ENCODE peak calls at places on chromosome 13, in nine cellular contexts. C is tibial artery, T is adrenal gland, W is heart left ventricle, E is RWPE2, A is OCI-LY7, X is dorsolateral prefrontal cortex, J is HCT116, O is astrocyte. M is an unnamed sample.
A peak's percentile ranks its signal among the peaks of the same experiment; 100 is the strongest.

GRCh38 chr13:20721454-20722357 is 18.2 kb downstream of the IL17D start:
- DNase-seq in C (peak; percentile 69), T (peak; percentile 71), W (peak; percentile 49), E (no peak), A (no peak), X (no peak), J (no peak), O (peak; percentile 49), M (peak; percentile 81)

GRCh38 chr13:45879666-45880065 is 28.1 kb upstream of the SIAH3 start:
- DNase-seq in C (no peak), T (peak; percentile 23), W (peak; percentile 45), E (no peak), A (peak; percentile 1), X (no peak), J (peak; percentile 56), O (no peak), M (peak; percentile 64)

GRCh38 chr13:62356977-62357376 is 941.3 kb upstream of the PCDH20 start:
- DNase-seq in C (no peak), T (no peak), W (no peak), E (no peak), A (no peak), X (no peak), J (no peak), O (no peak), M (no peak)

GRCh38 chr13:106493569-106493968 is 41.9 kb downstream of the EFNB2 start:
- DNase-seq in C (no peak), T (peak; percentile 27), W (no peak), E (no peak), A (no peak), X (no peak), J (no peak), O (no peak), M (no peak)

GRCh38 chr13:33375421-33375820 is 89.9 kb upstream of the STARD13 start:
- DNase-seq in C (no peak), T (no peak), W (no peak), E (no peak), A (no peak), X (no peak), J (no peak), O (no peak), M (no peak)

GRCh38 chr13:71378992-71379905 is 487.8 kb downstream of the DACH1 start:
- DNase-seq in C (no peak), T (no peak), W (no peak), E (no peak), A (no peak), X (no peak), J (no peak), O (peak; percentile 26), M (no peak)

GRCh38 chr13:44870456-44870929 is 118.8 kb downstream of the NUFIP1 start:
- DNase-seq in C (no peak), T (no peak), W (no peak), E (no peak), A (no peak), X (no peak), J (no peak), O (no peak), M (peak; percentile 26)

GRCh38 chr13:86731987-86732386 is 932.8 kb upstream of the SLITRK6 start:
- DNase-seq in C (no peak), T (no peak), W (no peak), E (no peak), A (no peak), X (no peak), J (no peak), O (no peak), M (no peak)

DNA sequence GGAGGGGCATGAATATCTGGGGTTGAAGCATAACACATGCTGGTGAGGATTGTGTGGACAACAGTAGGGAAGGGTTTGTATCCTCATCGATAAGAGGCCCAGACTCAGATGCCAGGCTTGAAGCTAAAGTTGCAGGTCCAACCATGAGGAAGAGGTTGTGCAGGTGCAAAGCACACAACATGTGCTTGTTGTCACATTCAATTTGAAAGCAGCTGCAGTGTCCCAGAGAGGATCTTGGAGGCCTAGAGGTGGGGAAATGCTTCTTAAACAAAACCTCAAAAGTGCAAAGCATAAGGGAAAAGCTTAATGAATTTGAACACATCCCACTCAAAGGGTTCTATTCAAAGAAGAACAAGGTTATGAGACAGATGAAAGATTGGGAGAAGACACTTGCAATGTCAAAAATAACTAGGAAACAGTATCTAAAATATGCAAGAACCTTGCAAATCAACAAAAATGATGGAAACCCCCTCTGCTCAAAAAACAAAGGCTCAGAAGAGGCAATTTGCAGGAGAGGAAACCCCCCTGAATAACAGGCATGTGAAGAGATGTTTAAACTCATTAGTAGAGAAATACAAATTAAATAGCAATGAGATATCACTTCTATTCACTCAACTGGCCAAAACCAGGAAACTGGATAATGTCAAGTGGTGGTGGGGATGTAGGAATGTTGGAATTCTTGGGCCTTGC is 187.1 kb downstream of the KATNAL1 start:
- DNase-seq in C (no peak), T (no peak), W (no peak), E (no peak), A (no peak), X (no peak), J (no peak), O (no peak), M (no peak)
- H3K27ac ChIP-seq in C (no peak overlapping the region), T (no peak overlapping the region), W (no peak overlapping the region), E (peak overlapping the region; percentile 48), A (no peak overlapping the region), X (no peak overlapping the region), J (no peak overlapping the region), O (no peak overlapping the region), M (no peak overlapping the region)

DNA sequence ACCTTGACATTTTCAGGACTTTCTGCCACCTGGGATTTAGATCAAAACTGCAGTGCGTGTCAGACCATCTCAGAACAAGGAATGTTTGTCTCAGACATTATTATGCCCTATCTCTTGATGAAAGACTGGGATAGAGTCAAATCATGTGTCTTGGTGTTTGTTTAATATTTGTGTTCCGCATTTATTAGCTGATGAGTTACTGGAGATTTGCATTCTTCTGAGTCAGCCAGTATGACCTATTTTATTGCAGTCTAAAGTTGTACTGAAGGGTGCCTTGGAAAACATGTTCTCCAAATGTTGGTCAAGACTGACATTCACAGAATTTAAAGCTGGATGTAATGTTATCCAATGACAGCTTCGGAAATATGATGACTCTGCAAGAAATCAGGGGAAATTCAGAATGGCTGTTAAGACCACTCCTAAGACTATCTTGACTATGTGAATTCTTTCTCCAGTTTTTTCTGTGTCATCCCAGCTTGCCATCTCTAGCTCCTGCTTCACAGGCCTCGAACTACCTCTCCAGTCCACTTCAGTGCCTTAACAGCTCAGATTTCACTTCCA is 134.0 kb downstream of the KCNRG start:
- DNase-seq in C (no peak), T (no peak), W (no peak), E (no peak), A (no peak), X (no peak), J (no peak), O (no peak), M (no peak)
- H3K4me3 ChIP-seq in C (no peak overlapping the region), T (no peak overlapping the region), W (no peak overlapping the region), E (no peak overlapping the region), A (no peak overlapping the region), X (no peak overlapping the region), J (no peak overlapping the region), O (no peak overlapping the region), M (no peak overlapping the region)

GRCh38 chr13:113404723-113405471 is 41.0 kb upstream of the GRTP1 start:
- DNase-seq in C (peak; percentile 61), T (no peak), W (peak; percentile 10), E (peak; percentile 62), A (no peak), X (no peak), J (no peak), O (no peak), M (no peak)

GRCh38 chr13:113407103-113407530 is 43.2 kb upstream of the GRTP1 start:
- DNase-seq in C (no peak), T (no peak), W (no peak), E (no peak), A (no peak), X (no peak), J (no peak), O (no peak), M (no peak)

GRCh38 chr13:113405481-113406300 is 41.8 kb upstream of the GRTP1 start:
- DNase-seq in C (peak; percentile 59), T (no peak), W (peak; percentile 7), E (peak; percentile 56), A (no peak), X (no peak), J (no peak), O (no peak), M (no peak)

GRCh38 chr13:113407531-113408393 is 43.8 kb upstream of the GRTP1 start:
- DNase-seq in C (peak; percentile 64), T (no peak), W (peak; percentile 9), E (peak; percentile 60), A (no peak), X (no peak), J (no peak), O (no peak), M (no peak)

DNA sequence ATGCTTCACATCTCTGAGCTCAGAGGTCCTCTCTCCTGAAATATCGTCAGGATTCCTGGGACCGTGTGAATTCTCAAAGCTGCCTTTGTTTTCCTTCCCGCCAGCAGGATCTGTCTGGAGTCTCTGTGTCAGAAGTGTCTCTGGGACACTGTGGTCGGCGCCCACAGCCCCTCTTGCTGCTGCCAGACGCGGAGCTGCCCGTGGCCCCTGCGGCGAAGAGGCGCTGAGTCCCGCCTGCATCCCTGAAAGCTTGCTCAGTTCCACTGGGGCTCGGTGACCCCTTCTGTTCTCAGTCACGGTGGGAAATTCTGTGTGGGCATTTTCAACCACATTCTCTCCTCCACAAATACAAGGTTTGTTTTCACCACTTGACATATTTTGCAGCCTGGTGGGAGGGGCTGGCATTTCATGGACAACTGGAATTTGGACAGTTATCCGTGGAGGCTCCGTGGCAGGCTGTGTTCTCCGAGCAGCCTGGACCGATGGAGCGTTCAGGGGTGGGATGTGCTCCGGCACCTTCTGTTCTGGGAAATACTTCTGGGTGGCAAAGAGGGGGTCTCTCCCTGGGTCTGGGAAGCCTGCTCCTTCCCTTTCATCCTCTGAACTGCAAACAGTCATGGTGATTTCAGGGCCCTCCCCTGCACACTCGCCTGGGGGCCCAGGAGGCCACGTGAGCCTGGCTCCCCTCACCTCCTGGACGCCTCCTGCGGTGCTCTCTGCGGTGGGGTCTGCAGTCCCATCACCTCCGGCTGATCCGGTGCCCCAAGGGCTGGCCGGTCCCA is 42.6 kb upstream of the GRTP1 start:
- DNase-seq in C (peak; percentile 63), T (no peak), W (no peak), E (no peak), A (no peak), X (no peak), J (no peak), O (peak; percentile 23), M (no peak)
- H3K27ac ChIP-seq in C (no peak overlapping the region), T (no peak overlapping the region), W (peak overlapping the region; percentile 24), E (no peak overlapping the region), A (no peak overlapping the region), X (no peak overlapping the region), J (no peak overlapping the region), O (no peak overlapping the region), M (no peak overlapping the region)

GRCh38 chr13:23549724-23550123 is 20.5 kb upstream of the TNFRSF19 start:
- DNase-seq in C (no peak), T (no peak), W (no peak), E (no peak), A (no peak), X (no peak), J (no peak), O (no peak), M (no peak)

GRCh38 chr13:23544668-23545067 is 25.5 kb upstream of the TNFRSF19 start:
- DNase-seq in C (no peak), T (no peak), W (no peak), E (no peak), A (no peak), X (no peak), J (no peak), O (no peak), M (no peak)

GRCh38 chr13:23551213-23552008 is 18.8 kb upstream of the TNFRSF19 start:
- DNase-seq in C (no peak), T (no peak), W (no peak), E (no peak), A (no peak), X (no peak), J (no peak), O (no peak), M (no peak)

GRCh38 chr13:23550164-23550563 is 20.0 kb upstream of the TNFRSF19 start:
- DNase-seq in C (no peak), T (no peak), W (no peak), E (no peak), A (no peak), X (no peak), J (no peak), O (no peak), M (no peak)

GRCh38 chr13:23547000-23547590 is 23.1 kb upstream of the TNFRSF19 start:
- DNase-seq in C (peak; percentile 66), T (peak; percentile 24), W (peak; percentile 58), E (no peak), A (no peak), X (no peak), J (no peak), O (peak; percentile 31), M (peak; percentile 86)
- H3K4me3 ChIP-seq in C (peak overlapping the region; percentile 42), T (peak overlapping the region; percentile 7), W (peak overlapping the region; percentile 59), E (peak overlapping the region; percentile 17), A (no peak overlapping the region), X (peak overlapping the region; percentile 43), J (no peak overlapping the region), O (peak overlapping the region; percentile 71), M (peak overlapping the region; percentile 26)

M was measured in right cardiac atrium.